ENCODE peak calls at places on chromosomes 12 and 14, in five cellular contexts. One of them, this sample, is unnamed.
A peak's percentile ranks its signal among the peaks of the same experiment; 100 is the strongest.

GRCh38 chr12:89951050-89951693 is 242.5 kb upstream of the ATP2B1 start:
- DNase-seq in PC-9: peak; percentile 29
- DNase-seq in fibroblast of lung: peak; percentile 56
- DNase-seq in astrocyte: peak; percentile 48
- DNase-seq in IMR-90: peak; percentile 84
- DNase-seq in this sample: peak; percentile 97

GRCh38 chr14:88834883-88835431 is 10.5 kb downstream of the TTC8 start:
- DNase-seq in astrocyte: peak; percentile 73
- DNase-seq in PC-9: no peak
- DNase-seq in IMR-90: peak; percentile 87
- DNase-seq in fibroblast of lung: peak; percentile 79
- DNase-seq in this sample: peak; percentile 46

GRCh38 chr12:89211456-89211855 is 140.8 kb downstream of the DUSP6 start:
- DNase-seq in PC-9: no peak
- DNase-seq in astrocyte: peak; percentile 33
- DNase-seq in fibroblast of lung: peak; percentile 58
- DNase-seq in IMR-90: peak; percentile 41
- DNase-seq in this sample: peak; percentile 29

GRCh38 chr12:41932470-41932991 is 212.1 kb downstream of the GXYLT1 start:
- DNase-seq in PC-9: no peak
- DNase-seq in IMR-90: no peak
- DNase-seq in fibroblast of lung: peak; percentile 46
- DNase-seq in astrocyte: peak; percentile 16
- DNase-seq in this sample: peak; percentile 10

GRCh38 chr12:95718001-95718400 is 72.6 kb downstream of the NTN4 start:
- DNase-seq in IMR-90: no peak
- DNase-seq in PC-9: peak; percentile 14
- DNase-seq in fibroblast of lung: no peak
- DNase-seq in astrocyte: no peak
- DNase-seq in this sample: peak; percentile 62

GRCh38 chr12:85390281-85390680 is 110.3 kb downstream of the ALX1 start:
- DNase-seq in PC-9: no peak
- DNase-seq in astrocyte: no peak
- DNase-seq in IMR-90: no peak
- DNase-seq in fibroblast of lung: no peak
- DNase-seq in this sample: no peak

GRCh38 chr12:101670007-101670671 is 27.3 kb upstream of the CHPT1 start:
- DNase-seq in fibroblast of lung: peak; percentile 27
- DNase-seq in astrocyte: peak; percentile 10
- DNase-seq in PC-9: no peak
- DNase-seq in IMR-90: peak; percentile 58
- DNase-seq in this sample: peak; percentile 54

GRCh38 chr12:133130808-133131128 is 341 bp downstream of the ZNF10 start:
- DNase-seq in PC-9: no peak
- DNase-seq in IMR-90: no peak
- DNase-seq in fibroblast of lung: no peak
- DNase-seq in astrocyte: no peak
- DNase-seq in this sample: no peak

GRCh38 chr12:131530427-131530826 is 180.5 kb upstream of the SFSWAP start:
- DNase-seq in PC-9: no peak
- DNase-seq in fibroblast of lung: no peak
- DNase-seq in astrocyte: no peak
- DNase-seq in IMR-90: no peak
- DNase-seq in this sample: no peak

GRCh38 chr14:54784657-54785056 is 118.0 kb downstream of the GCH1 start:
- DNase-seq in astrocyte: no peak
- DNase-seq in IMR-90: no peak
- DNase-seq in fibroblast of lung: no peak
- DNase-seq in PC-9: no peak
- DNase-seq in this sample: no peak

GRCh38 chr12:94178886-94179285 is 30.5 kb downstream of the PLXNC1 start:
- DNase-seq in PC-9: no peak
- DNase-seq in fibroblast of lung: no peak
- DNase-seq in astrocyte: no peak
- DNase-seq in IMR-90: no peak
- DNase-seq in this sample: no peak

GRCh38 chr14:61152851-61153364 is 128.2 kb downstream of the TMEM30B start:
- DNase-seq in astrocyte: peak; percentile 96
- DNase-seq in PC-9: no peak
- DNase-seq in IMR-90: peak; percentile 72
- DNase-seq in fibroblast of lung: peak; percentile 96
- DNase-seq in this sample: peak; percentile 45

GRCh38 chr14:26276757-26277156 is 321.1 kb downstream of the NOVA1 start:
- DNase-seq in PC-9: no peak
- DNase-seq in IMR-90: no peak
- DNase-seq in fibroblast of lung: no peak
- DNase-seq in astrocyte: no peak
- DNase-seq in this sample: peak; percentile 7

GRCh38 chr14:77296906-77297305 is 23.8 kb downstream of the POMT2 start:
- DNase-seq in astrocyte: no peak
- DNase-seq in PC-9: no peak
- DNase-seq in fibroblast of lung: no peak
- DNase-seq in IMR-90: no peak
- DNase-seq in this sample: no peak

GRCh38 chr14:25197885-25198284 is 147.9 kb upstream of the STXBP6 start:
- DNase-seq in fibroblast of lung: no peak
- DNase-seq in astrocyte: no peak
- DNase-seq in IMR-90: no peak
- DNase-seq in PC-9: no peak
- DNase-seq in this sample: no peak

GRCh38 chr14:96623676-96624484 is 121.7 kb downstream of the PAPOLA start:
- DNase-seq in IMR-90: no peak
- DNase-seq in PC-9: no peak
- DNase-seq in fibroblast of lung: no peak
- DNase-seq in astrocyte: no peak
- DNase-seq in this sample: no peak

GRCh38 chr12:113093409-113094101 is 37.0 kb downstream of the DTX1 start:
- DNase-seq in IMR-90: no peak
- DNase-seq in fibroblast of lung: no peak
- DNase-seq in astrocyte: no peak
- DNase-seq in PC-9: no peak
- DNase-seq in this sample: no peak

GRCh38 chr12:49798248-49798647 is 30.0 kb downstream of the NCKAP5L start:
- DNase-seq in PC-9: no peak
- DNase-seq in fibroblast of lung: no peak
- DNase-seq in IMR-90: no peak
- DNase-seq in astrocyte: no peak
- DNase-seq in this sample: no peak

GRCh38 chr14:103186241-103186835 is 63.1 kb downstream of the TNFAIP2 start:
- DNase-seq in fibroblast of lung: no peak
- DNase-seq in astrocyte: no peak
- DNase-seq in PC-9: peak; percentile 28
- DNase-seq in IMR-90: no peak
- DNase-seq in this sample: no peak

GRCh38 chr14:71855399-71856036 is 76.7 kb upstream of the RGS6 start:
- DNase-seq in astrocyte: peak; percentile 30
- DNase-seq in PC-9: peak; percentile 58
- DNase-seq in IMR-90: peak; percentile 68
- DNase-seq in fibroblast of lung: peak; percentile 59
- DNase-seq in this sample: peak; percentile 89

GRCh38 chr14:64324461-64325255 is 30.5 kb upstream of the ESR2 start:
- DNase-seq in IMR-90: peak; percentile 56
- DNase-seq in fibroblast of lung: peak; percentile 83
- DNase-seq in PC-9: no peak
- DNase-seq in astrocyte: peak; percentile 85
- DNase-seq in this sample: peak; percentile 65

DNA sequence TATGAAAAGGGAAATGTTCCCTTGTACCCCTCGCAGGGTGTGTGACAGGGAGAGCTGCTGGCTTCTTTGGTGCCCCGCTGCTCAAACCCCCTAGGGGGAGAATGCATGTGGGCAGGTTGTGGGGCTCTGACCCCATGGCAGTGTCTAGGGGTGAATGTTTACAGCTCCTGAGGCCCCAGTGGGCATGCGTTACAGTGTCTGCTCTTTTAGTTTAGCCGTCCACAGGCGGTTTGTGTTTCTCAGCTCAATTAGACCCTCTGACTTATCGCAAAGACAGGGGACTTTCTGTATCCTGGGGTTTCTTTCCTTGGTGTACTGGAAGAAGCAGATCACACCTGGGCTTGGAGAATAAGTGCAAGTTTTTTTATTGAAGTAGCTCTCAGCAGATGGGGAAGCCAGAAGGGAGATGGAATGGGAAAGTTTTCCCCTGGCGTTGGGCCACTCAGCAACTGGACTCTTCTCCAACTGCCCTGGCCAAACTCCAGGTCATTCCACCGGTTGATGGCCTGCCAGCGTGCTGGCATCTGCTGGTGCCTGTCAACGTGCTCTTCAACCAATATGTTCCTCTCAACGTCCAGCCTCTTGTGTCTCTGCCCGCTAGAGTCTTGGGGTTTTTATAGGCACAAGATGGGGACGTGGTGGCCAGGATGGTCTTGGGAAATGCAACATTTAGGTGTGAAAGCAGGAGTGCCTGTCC is 720.9 kb downstream of the FSCB start:
- DNase-seq in IMR-90: no peak
- DNase-seq in astrocyte: no peak
- DNase-seq in PC-9: no peak
- DNase-seq in fibroblast of lung: no peak
- DNase-seq in this sample: no peak
- H2AFZ ChIP-seq in IMR-90: no peak overlapping the region
- H2AFZ ChIP-seq in astrocyte: no peak overlapping the region
- H2AFZ ChIP-seq in PC-9: no peak overlapping the region
- H2AFZ ChIP-seq in fibroblast of lung: no peak overlapping the region
- H2AFZ ChIP-seq in this sample: no peak overlapping the region

DNA sequence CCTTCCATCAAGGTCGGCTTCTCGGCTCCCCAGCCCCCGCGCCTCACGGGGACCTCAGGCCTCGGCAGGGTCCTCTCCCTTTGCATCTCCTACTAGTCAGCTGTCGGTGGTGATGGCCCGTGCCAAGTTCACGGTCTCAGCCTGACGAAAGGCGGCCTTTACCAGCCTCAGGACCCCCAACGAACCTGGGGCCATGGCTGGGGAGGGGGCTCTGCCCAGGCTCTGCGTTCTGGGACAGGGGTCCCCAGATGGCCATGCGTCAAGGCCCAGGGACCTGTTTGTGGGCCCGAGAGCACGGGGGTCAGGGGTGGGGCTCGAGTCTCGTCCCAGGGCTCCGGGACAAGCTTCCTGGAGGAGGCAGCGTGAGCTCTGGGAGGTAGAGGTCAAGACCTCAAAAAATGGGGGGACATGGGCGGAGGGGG is 32.8 kb upstream of the DEGS2 start:
- DNase-seq in fibroblast of lung: no peak
- DNase-seq in astrocyte: no peak
- DNase-seq in PC-9: no peak
- DNase-seq in IMR-90: no peak
- DNase-seq in this sample: no peak
- H2AFZ ChIP-seq in fibroblast of lung: peak overlapping the region; percentile 85
- H2AFZ ChIP-seq in astrocyte: peak overlapping the region; percentile 83
- H2AFZ ChIP-seq in PC-9: peak overlapping the region; percentile 86
- H2AFZ ChIP-seq in IMR-90: peak overlapping the region; percentile 95
- H2AFZ ChIP-seq in this sample: peak overlapping the region; percentile 96

GRCh38 chr12:58030566-58031279 is 89.4 kb downstream of the ATP23 start:
- DNase-seq in IMR-90: peak; percentile 4
- DNase-seq in astrocyte: peak; percentile 77
- DNase-seq in fibroblast of lung: peak; percentile 82
- DNase-seq in PC-9: peak; percentile 18
- DNase-seq in this sample: peak; percentile 83
- H2AFZ ChIP-seq in IMR-90: no peak overlapping the region
- H2AFZ ChIP-seq in astrocyte: no peak overlapping the region
- H2AFZ ChIP-seq in fibroblast of lung: no peak overlapping the region
- H2AFZ ChIP-seq in PC-9: no peak overlapping the region
- H2AFZ ChIP-seq in this sample: no peak overlapping the region

DNA sequence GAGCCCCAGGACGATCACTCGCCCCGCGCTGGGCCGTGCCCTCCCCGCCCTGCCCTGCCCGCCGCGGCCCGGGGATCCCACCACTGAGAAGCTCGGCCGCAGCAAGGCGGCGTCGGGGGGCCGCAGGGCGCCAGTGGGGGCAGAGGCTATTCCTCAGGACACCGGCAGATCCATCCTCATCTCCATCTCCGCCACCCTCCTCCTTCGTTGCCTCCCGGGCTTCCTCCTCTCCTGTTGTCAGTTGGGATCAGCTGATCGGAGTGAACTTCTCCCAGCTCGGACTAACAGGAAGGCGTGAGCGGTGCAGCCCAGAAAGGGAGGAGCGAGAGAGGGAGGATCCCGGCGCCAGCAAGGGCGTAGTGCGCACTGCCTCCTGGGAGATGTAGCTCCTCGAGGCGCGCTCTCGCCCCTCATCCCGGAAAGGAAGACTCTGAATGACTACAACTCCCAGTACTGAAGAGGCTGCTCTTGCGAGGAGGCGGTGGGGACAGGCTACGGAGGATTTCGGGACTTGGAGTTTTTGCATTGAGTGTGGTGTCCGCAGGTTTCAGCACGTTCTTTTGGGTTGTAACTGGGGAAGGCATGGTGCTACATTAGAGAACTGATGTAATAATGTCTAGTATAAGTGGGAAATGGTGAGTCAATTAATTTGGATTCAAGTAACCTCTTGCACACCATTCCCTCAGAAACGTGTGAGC is at the start of gene ZFYVE1:
- DNase-seq in fibroblast of lung: peak; percentile 99
- DNase-seq in IMR-90: peak; percentile 98
- DNase-seq in astrocyte: peak; percentile 98
- DNase-seq in PC-9: peak; percentile 95
- DNase-seq in this sample: peak; percentile 100
- H2AFZ ChIP-seq in fibroblast of lung: peak within 1 kb of the TSS; percentile 89
- H2AFZ ChIP-seq in IMR-90: peak within 1 kb of the TSS; percentile 100
- H2AFZ ChIP-seq in astrocyte: peak within 1 kb of the TSS; percentile 79
- H2AFZ ChIP-seq in PC-9: peak within 1 kb of the TSS; percentile 82
- H2AFZ ChIP-seq in this sample: peak within 1 kb of the TSS; percentile 92

GRCh38 chr12:80325167-80325959 is 118.7 kb upstream of the PTPRQ start:
- DNase-seq in fibroblast of lung: no peak
- DNase-seq in PC-9: no peak
- DNase-seq in astrocyte: no peak
- DNase-seq in IMR-90: no peak
- DNase-seq in this sample: no peak
- H2AFZ ChIP-seq in fibroblast of lung: no peak overlapping the region
- H2AFZ ChIP-seq in PC-9: peak overlapping the region; percentile 43
- H2AFZ ChIP-seq in astrocyte: peak overlapping the region; percentile 15
- H2AFZ ChIP-seq in IMR-90: no peak overlapping the region
- H2AFZ ChIP-seq in this sample: no peak overlapping the region

GRCh38 chr12:58341791-58342190 is 400.4 kb downstream of the ATP23 start:
- DNase-seq in PC-9: peak; percentile 10
- DNase-seq in IMR-90: peak; percentile 93
- DNase-seq in fibroblast of lung: peak; percentile 69
- DNase-seq in astrocyte: peak; percentile 64
- DNase-seq in this sample: peak; percentile 13

GRCh38 chr12:58342736-58343135 is 401.4 kb downstream of the ATP23 start:
- DNase-seq in IMR-90: no peak
- DNase-seq in astrocyte: no peak
- DNase-seq in fibroblast of lung: no peak
- DNase-seq in PC-9: no peak
- DNase-seq in this sample: no peak

GRCh38 chr12:58349161-58349560 is 407.8 kb downstream of the ATP23 start:
- DNase-seq in fibroblast of lung: peak; percentile 38
- DNase-seq in astrocyte: peak; percentile 24
- DNase-seq in PC-9: no peak
- DNase-seq in IMR-90: peak; percentile 26
- DNase-seq in this sample: no peak

GRCh38 chr12:58346032-58346632 is 404.8 kb downstream of the ATP23 start:
- DNase-seq in fibroblast of lung: peak; percentile 49
- DNase-seq in PC-9: no peak
- DNase-seq in IMR-90: peak; percentile 62
- DNase-seq in astrocyte: peak; percentile 32
- DNase-seq in this sample: peak; percentile 79

DNA sequence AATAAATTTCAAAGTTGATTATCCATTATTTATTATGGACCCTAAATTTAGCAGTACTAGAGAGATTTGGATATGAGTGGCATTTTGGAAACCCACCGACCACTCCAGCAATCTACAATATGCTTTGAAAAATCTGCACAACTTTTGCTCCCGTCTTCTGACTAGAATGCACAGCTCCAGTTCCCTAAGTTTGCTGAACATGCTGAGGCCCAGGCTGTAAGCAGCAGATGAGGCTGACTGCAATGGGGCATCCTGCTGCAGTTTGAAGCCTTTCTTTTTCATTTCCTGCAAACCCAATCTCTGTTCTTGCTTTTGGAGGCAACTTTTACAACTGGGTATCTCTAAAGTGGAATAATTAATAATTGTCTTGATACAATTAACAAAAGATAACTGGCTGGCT is 405.8 kb downstream of the ATP23 start:
- DNase-seq in fibroblast of lung: no peak
- DNase-seq in PC-9: no peak
- DNase-seq in IMR-90: no peak
- DNase-seq in astrocyte: no peak
- DNase-seq in this sample: no peak
- H2AFZ ChIP-seq in fibroblast of lung: no peak overlapping the region
- H2AFZ ChIP-seq in PC-9: no peak overlapping the region
- H2AFZ ChIP-seq in IMR-90: no peak overlapping the region
- H2AFZ ChIP-seq in astrocyte: no peak overlapping the region
- H2AFZ ChIP-seq in this sample: no peak overlapping the region